ENCODE peak calls at places on chromosome 11, in eight cellular contexts. R, E, H, O, P, X, Z and D are unnamed samples.

GRCh38 chr11:9001736-9002135 is 2.1 kb downstream of the NRIP3 start:
- DNase-seq in E (no peak), P (no peak), O (no peak), R (no peak), H (peak; percentile 45), Z (peak; percentile 82), X (no peak), D (no peak)

GRCh38 chr11:30859709-30860108 is 273.6 kb upstream of the MPPED2 start:
- DNase-seq in P (no peak), O (no peak), Z (no peak), H (no peak), R (peak; percentile 50), E (no peak), X (no peak), D (no peak)

GRCh38 chr11:118961189-118961588 is 5.1 kb downstream of the UPK2 start:
- DNase-seq in O (no peak), Z (no peak), P (no peak), E (no peak), H (no peak), X (no peak), R (no peak), D (no peak)

GRCh38 chr11:90434858-90435257 is 212.0 kb upstream of the CHORDC1 start:
- DNase-seq in X (no peak), E (no peak), H (no peak), P (no peak), R (no peak), O (no peak), Z (peak; percentile 17), D (no peak)

GRCh38 chr11:75338516-75339218 is 12.8 kb downstream of the ARRB1 start:
- DNase-seq in E (no peak), X (peak; percentile 33), P (no peak), Z (peak; percentile 62), H (no peak), O (no peak), R (peak; percentile 52), D (no peak)

GRCh38 chr11:100863080-100863581 is 176.0 kb downstream of the ARHGAP42 start:
- DNase-seq in R (no peak), Z (peak; percentile 92), H (no peak), E (no peak), O (no peak), P (no peak), X (no peak), D (no peak)

GRCh38 chr11:71489311-71490043 is 36.5 kb downstream of the NADSYN1 start:
- DNase-seq in Z (peak; percentile 71), E (no peak), O (peak; percentile 86), R (no peak), P (no peak), X (no peak), H (peak; percentile 11), D (peak; percentile 59)

GRCh38 chr11:106503901-106504300 is 426.4 kb downstream of the AASDHPPT start:
- DNase-seq in P (no peak), E (no peak), X (no peak), O (no peak), Z (no peak), R (peak; percentile 7), H (no peak), D (no peak)

GRCh38 chr11:21561589-21561988 is 631.3 kb upstream of the ANO5 start:
- DNase-seq in P (no peak), X (no peak), O (no peak), H (no peak), E (no peak), Z (peak; percentile 5), R (no peak), D (no peak)